ENCODE peak calls at places on chromosomes 1 and 21, in four cellular contexts. One of them, this sample, is unnamed.
A peak's percentile ranks its signal among the peaks of the same experiment; 100 is the strongest.

GRCh38 chr1:20191266-20191665 is 4.9 kb upstream of the PLA2G2C start:
- DNase-seq in trophoblast cell: no peak
- DNase-seq in NT2/D1: no peak
- DNase-seq in neural progenitor cell: no peak
- DNase-seq in this sample: no peak

GRCh38 chr21:27329255-27329851 is 362.5 kb upstream of the ADAMTS5 start:
- DNase-seq in neural progenitor cell: no peak
- DNase-seq in NT2/D1: no peak
- DNase-seq in trophoblast cell: no peak
- DNase-seq in this sample: no peak

GRCh38 chr1:11617314-11617713 is 36.9 kb downstream of the FBXO2 start:
- DNase-seq in neural progenitor cell: no peak
- DNase-seq in NT2/D1: no peak
- DNase-seq in trophoblast cell: no peak
- DNase-seq in this sample: no peak

GRCh38 chr21:35329940-35330670 is 281.0 kb upstream of the RUNX1 start:
- DNase-seq in trophoblast cell: no peak
- DNase-seq in neural progenitor cell: no peak
- DNase-seq in NT2/D1: no peak
- DNase-seq in this sample: no peak

GRCh38 chr1:88731475-88731874 is 47.4 kb downstream of the PKN2 start:
- DNase-seq in neural progenitor cell: no peak
- DNase-seq in trophoblast cell: no peak
- DNase-seq in NT2/D1: no peak
- DNase-seq in this sample: peak; percentile 41

GRCh38 chr1:171220551-171221175 is 27.6 kb upstream of the FMO1 start:
- DNase-seq in NT2/D1: peak; percentile 94
- DNase-seq in trophoblast cell: no peak
- DNase-seq in neural progenitor cell: peak; percentile 87
- DNase-seq in this sample: no peak

GRCh38 chr21:42558846-42559245 is 45.2 kb downstream of the SLC37A1 start:
- DNase-seq in neural progenitor cell: no peak
- DNase-seq in trophoblast cell: no peak
- DNase-seq in NT2/D1: no peak
- DNase-seq in this sample: no peak

GRCh38 chr1:94894630-94895029 is 32.3 kb downstream of the CNN3 start:
- DNase-seq in NT2/D1: peak; percentile 52
- DNase-seq in neural progenitor cell: peak; percentile 14
- DNase-seq in trophoblast cell: no peak
- DNase-seq in this sample: no peak

GRCh38 chr1:118842462-118843201 is 145.5 kb downstream of the TBX15 start:
- DNase-seq in NT2/D1: no peak
- DNase-seq in trophoblast cell: no peak
- DNase-seq in neural progenitor cell: peak; percentile 12
- DNase-seq in this sample: peak; percentile 19

GRCh38 chr1:153717330-153717729 is 10.5 kb upstream of the INTS3 start:
- DNase-seq in NT2/D1: no peak
- DNase-seq in neural progenitor cell: no peak
- DNase-seq in trophoblast cell: no peak
- DNase-seq in this sample: no peak

GRCh38 chr1:226201029-226201593 is 14.6 kb upstream of the ACBD3 start:
- DNase-seq in NT2/D1: no peak
- DNase-seq in neural progenitor cell: peak; percentile 49
- DNase-seq in trophoblast cell: no peak
- DNase-seq in this sample: no peak

GRCh38 chr1:15261155-15262002 is 14.4 kb downstream of the FHAD1 start:
- DNase-seq in neural progenitor cell: no peak
- DNase-seq in trophoblast cell: peak; percentile 35
- DNase-seq in NT2/D1: no peak
- DNase-seq in this sample: peak; percentile 53

GRCh38 chr1:115302390-115302961 is 35.6 kb downstream of the NGF start:
- DNase-seq in trophoblast cell: no peak
- DNase-seq in neural progenitor cell: peak; percentile 11
- DNase-seq in NT2/D1: no peak
- DNase-seq in this sample: no peak

DNA sequence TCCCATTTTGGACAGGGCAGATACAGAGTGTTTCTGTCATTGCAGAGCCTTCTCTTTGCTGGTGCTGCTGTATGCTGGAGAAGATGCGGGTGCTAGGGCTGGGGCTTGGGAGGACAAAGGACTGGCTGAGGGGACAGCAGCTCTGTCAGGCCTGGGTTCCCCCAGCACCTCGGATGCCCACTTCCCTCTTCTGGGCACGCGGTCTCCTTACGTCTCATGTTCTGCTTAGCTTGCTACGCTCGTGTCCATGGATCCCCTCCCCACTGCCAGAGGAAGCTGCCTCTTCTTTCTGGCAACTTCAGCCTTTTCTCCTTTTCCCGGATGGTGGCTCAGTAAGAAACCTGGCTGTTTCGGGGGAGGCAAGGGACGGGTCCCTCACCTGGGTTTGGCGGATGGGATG is 75.7 kb downstream of the ARHGEF10L start:
- DNase-seq in trophoblast cell: no peak
- DNase-seq in neural progenitor cell: no peak
- DNase-seq in NT2/D1: no peak
- DNase-seq in this sample: no peak
- H3K4me1 ChIP-seq in trophoblast cell: peaks cover 18% of the 10 kb centered on the region
- H3K4me1 ChIP-seq in neural progenitor cell: no peaks in the 10 kb centered on the region
- H3K4me1 ChIP-seq in NT2/D1: peaks cover 2% of the 10 kb centered on the region
- H3K4me1 ChIP-seq in this sample: no peaks in the 10 kb centered on the region

GRCh38 chr1:111204923-111205723 is 4.7 kb upstream of the DENND2D start:
- DNase-seq in NT2/D1: no peak
- DNase-seq in trophoblast cell: no peak
- DNase-seq in neural progenitor cell: no peak
- DNase-seq in this sample: no peak
- H3K9ac ChIP-seq in NT2/D1: no peak overlapping the region
- H3K9ac ChIP-seq in trophoblast cell: no peak overlapping the region
- H3K9ac ChIP-seq in neural progenitor cell: no peak overlapping the region
- H3K9ac ChIP-seq in this sample: peak overlapping the region; percentile 88

GRCh38 chr1:93178418-93178817 is 1.8 kb downstream of the TMED5 start:
- DNase-seq in neural progenitor cell: no peak
- DNase-seq in trophoblast cell: no peak
- DNase-seq in NT2/D1: no peak
- DNase-seq in this sample: no peak
- H3K4me3 ChIP-seq in neural progenitor cell: peak overlapping the region; percentile 95
- H3K4me3 ChIP-seq in trophoblast cell: no peak overlapping the region
- H3K4me3 ChIP-seq in NT2/D1: peak overlapping the region; percentile 98
- H3K4me3 ChIP-seq in this sample: peak overlapping the region; percentile 83

GRCh38 chr1:113981962-113982931 is 3.0 kb downstream of the OLFML3 start:
- DNase-seq in trophoblast cell: no peak
- DNase-seq in neural progenitor cell: no peak
- DNase-seq in NT2/D1: no peak
- DNase-seq in this sample: peak; percentile 56
- H3K4me1 ChIP-seq in trophoblast cell: peaks cover 40% of the 10 kb centered on the region
- H3K4me1 ChIP-seq in neural progenitor cell: peaks cover 39% of the 10 kb centered on the region
- H3K4me1 ChIP-seq in NT2/D1: peaks cover 20% of the 10 kb centered on the region
- H3K4me1 ChIP-seq in this sample: peaks cover 5% of the 10 kb centered on the region

DNA sequence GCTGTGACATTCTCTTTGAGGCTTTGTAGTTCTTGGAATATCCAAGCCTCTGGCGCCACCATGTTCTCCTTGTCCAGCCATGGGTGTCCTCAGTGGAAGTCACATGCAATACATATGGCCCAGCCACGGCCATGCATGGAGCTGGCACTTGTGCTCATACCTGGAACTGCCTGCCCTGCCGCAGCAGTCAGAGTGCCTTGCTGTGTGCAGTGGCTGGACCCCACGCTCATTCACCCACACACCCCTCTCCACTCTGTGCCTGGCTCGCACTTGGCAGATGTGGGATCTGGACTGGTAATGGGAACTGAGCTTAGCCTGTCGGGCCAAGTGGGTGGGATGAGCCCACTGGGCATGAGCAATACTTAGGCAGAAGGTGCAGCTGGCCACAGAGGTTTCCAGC is 351.8 kb upstream of the NCAM2 start:
- DNase-seq in trophoblast cell: no peak
- DNase-seq in neural progenitor cell: no peak
- DNase-seq in NT2/D1: no peak
- DNase-seq in this sample: no peak
- H3K9ac ChIP-seq in trophoblast cell: no peak overlapping the region
- H3K9ac ChIP-seq in neural progenitor cell: no peak overlapping the region
- H3K9ac ChIP-seq in NT2/D1: no peak overlapping the region
- H3K9ac ChIP-seq in this sample: no peak overlapping the region

GRCh38 chr1:201295861-201296260 is 12.6 kb downstream of the PKP1 start:
- DNase-seq in NT2/D1: no peak
- DNase-seq in trophoblast cell: no peak
- DNase-seq in neural progenitor cell: no peak
- DNase-seq in this sample: no peak

GRCh38 chr1:201296371-201296770 is 13.1 kb downstream of the PKP1 start:
- DNase-seq in neural progenitor cell: no peak
- DNase-seq in trophoblast cell: no peak
- DNase-seq in NT2/D1: no peak
- DNase-seq in this sample: no peak

GRCh38 chr1:201291917-201292316 is 8.6 kb downstream of the PKP1 start:
- DNase-seq in NT2/D1: no peak
- DNase-seq in trophoblast cell: no peak
- DNase-seq in neural progenitor cell: no peak
- DNase-seq in this sample: no peak

GRCh38 chr1:201295346-201295745 is 12.0 kb downstream of the PKP1 start:
- DNase-seq in neural progenitor cell: peak; percentile 60
- DNase-seq in NT2/D1: no peak
- DNase-seq in trophoblast cell: no peak
- DNase-seq in this sample: no peak

DNA sequence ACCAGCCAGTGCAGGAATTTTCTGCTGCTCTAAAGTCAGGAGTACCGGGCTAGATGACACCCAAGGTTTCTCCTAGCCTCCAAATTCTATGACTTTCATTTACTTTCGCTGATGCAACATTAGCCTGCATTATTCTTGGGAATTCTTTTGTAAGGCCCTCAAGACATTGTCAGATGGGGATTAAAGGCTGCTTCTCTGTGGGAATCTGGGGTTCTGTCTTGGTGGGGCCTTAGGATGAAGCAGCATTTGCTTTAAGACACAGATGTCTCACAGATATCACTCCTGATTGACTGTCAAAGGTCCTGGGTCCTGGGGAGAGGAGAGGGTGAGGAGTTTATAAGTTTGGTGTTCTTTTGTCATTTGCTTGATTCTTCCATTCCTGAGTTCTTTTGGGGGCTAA is 11.6 kb downstream of the PKP1 start:
- DNase-seq in neural progenitor cell: peak; percentile 66
- DNase-seq in NT2/D1: no peak
- DNase-seq in trophoblast cell: no peak
- DNase-seq in this sample: no peak
- H3K4me3 ChIP-seq in neural progenitor cell: no peak overlapping the region
- H3K4me3 ChIP-seq in NT2/D1: no peak overlapping the region
- H3K4me3 ChIP-seq in trophoblast cell: no peak overlapping the region
- H3K4me3 ChIP-seq in this sample: no peak overlapping the region

GRCh38 chr1:204084247-204084772 is 11.4 kb downstream of the SOX13 start:
- DNase-seq in trophoblast cell: no peak
- DNase-seq in neural progenitor cell: peak; percentile 89
- DNase-seq in NT2/D1: peak; percentile 77
- DNase-seq in this sample: peak; percentile 61

GRCh38 chr1:204083491-204083890 is 10.6 kb downstream of the SOX13 start:
- DNase-seq in neural progenitor cell: no peak
- DNase-seq in trophoblast cell: no peak
- DNase-seq in NT2/D1: no peak
- DNase-seq in this sample: no peak

GRCh38 chr1:204087181-204087892 is 14.4 kb downstream of the SOX13 start:
- DNase-seq in NT2/D1: no peak
- DNase-seq in neural progenitor cell: no peak
- DNase-seq in trophoblast cell: no peak
- DNase-seq in this sample: no peak

GRCh38 chr1:204087893-204088528 is 15.1 kb downstream of the SOX13 start:
- DNase-seq in NT2/D1: no peak
- DNase-seq in trophoblast cell: no peak
- DNase-seq in neural progenitor cell: no peak
- DNase-seq in this sample: no peak

DNA sequence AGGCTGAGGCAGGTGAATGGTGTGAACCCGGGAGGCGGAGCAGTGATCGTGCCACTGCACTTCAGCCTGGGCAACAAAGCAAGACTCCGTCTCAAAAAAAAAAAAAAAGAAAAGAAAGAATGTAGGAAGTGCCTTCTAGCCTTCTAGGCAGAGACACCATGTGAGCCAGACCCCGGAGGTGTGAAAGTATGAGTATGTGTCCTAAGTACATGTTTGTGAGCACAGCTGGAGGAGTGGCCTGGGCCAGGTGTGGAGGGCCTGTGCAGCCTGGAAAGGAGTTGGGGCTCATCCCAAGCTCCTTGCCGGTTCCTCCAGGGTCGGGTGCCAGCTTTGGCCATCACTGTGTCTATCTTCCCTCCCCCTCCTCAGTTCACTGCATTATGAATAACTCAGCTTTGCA is 13.0 kb downstream of the SOX13 start:
- DNase-seq in trophoblast cell: peak; percentile 55
- DNase-seq in NT2/D1: no peak
- DNase-seq in neural progenitor cell: no peak
- DNase-seq in this sample: no peak
- H3K4me1 ChIP-seq in trophoblast cell: peaks cover 38% of the 10 kb centered on the region
- H3K4me1 ChIP-seq in NT2/D1: peaks cover 64% of the 10 kb centered on the region
- H3K4me1 ChIP-seq in neural progenitor cell: peaks cover 68% of the 10 kb centered on the region
- H3K4me1 ChIP-seq in this sample: peaks cover 16% of the 10 kb centered on the region

This sample was measured in colonic mucosa.